ENCODE peak calls at places on chromosome 14, in four cellular contexts. One of them, this sample, is unnamed.

GRCh38 chr14:64828096-64828495 is 51.6 kb downstream of the SPTB start:
- DNase-seq in HepG2: no peak
- DNase-seq in stomach: no peak
- DNase-seq in HCT116: no peak
- DNase-seq in this sample: no peak

GRCh38 chr14:85535916-85536834 is 6.2 kb downstream of the FLRT2 start:
- DNase-seq in stomach: no peak
- DNase-seq in HepG2: peak; percentile 12
- DNase-seq in HCT116: no peak
- DNase-seq in this sample: no peak

GRCh38 chr14:96081224-96081623 is 42.1 kb downstream of the C14orf132 start:
- DNase-seq in stomach: no peak
- DNase-seq in HepG2: no peak
- DNase-seq in HCT116: no peak
- DNase-seq in this sample: peak; percentile 17

GRCh38 chr14:35576260-35576659 is 42.3 kb downstream of the INSM2 start:
- DNase-seq in stomach: no peak
- DNase-seq in HCT116: no peak
- DNase-seq in HepG2: peak; percentile 82
- DNase-seq in this sample: no peak

GRCh38 chr14:70280931-70281330 is 78.6 kb downstream of the COX16 start:
- DNase-seq in HepG2: no peak
- DNase-seq in HCT116: no peak
- DNase-seq in stomach: no peak
- DNase-seq in this sample: no peak

GRCh38 chr14:61342486-61342885 is 21.1 kb downstream of the PRKCH start:
- DNase-seq in HepG2: no peak
- DNase-seq in stomach: no peak
- DNase-seq in HCT116: no peak
- DNase-seq in this sample: no peak

GRCh38 chr14:98593361-98593761 is 678.6 kb downstream of the BCL11B start:
- DNase-seq in HCT116: no peak
- DNase-seq in stomach: no peak
- DNase-seq in HepG2: no peak
- DNase-seq in this sample: no peak

GRCh38 chr14:81401420-81402122 is 1.4 kb upstream of the STON2 start:
- DNase-seq in HepG2: no peak
- DNase-seq in HCT116: peak; percentile 47
- DNase-seq in stomach: no peak
- DNase-seq in this sample: no peak

GRCh38 chr14:59986556-59987059 is 66.7 kb downstream of the LRRC9 start:
- DNase-seq in HepG2: no peak
- DNase-seq in stomach: no peak
- DNase-seq in HCT116: no peak
- DNase-seq in this sample: no peak

GRCh38 chr14:61589691-61590521 is 105.4 kb upstream of the HIF1A start:
- DNase-seq in stomach: no peak
- DNase-seq in HCT116: no peak
- DNase-seq in HepG2: no peak
- DNase-seq in this sample: no peak

GRCh38 chr14:105436891-105437722 is 17.5 kb downstream of the MTA1 start:
- DNase-seq in stomach: no peak
- DNase-seq in HepG2: no peak
- DNase-seq in HCT116: no peak
- DNase-seq in this sample: no peak

GRCh38 chr14:45990252-45990651 is 661.3 kb downstream of the RPL10L start:
- DNase-seq in stomach: no peak
- DNase-seq in HCT116: peak; percentile 1
- DNase-seq in HepG2: no peak
- DNase-seq in this sample: no peak
- TF ChIP-seq POLR2A in stomach: no peak
- TF ChIP-seq POLR2A in HCT116: no peak
- TF ChIP-seq POLR2A in HepG2: no peak
- TF ChIP-seq POLR2A in this sample: no peak

GRCh38 chr14:32825058-32825457 is 113.6 kb upstream of the NPAS3 start:
- DNase-seq in stomach: no peak
- DNase-seq in HCT116: no peak
- DNase-seq in HepG2: no peak
- DNase-seq in this sample: no peak
- H3K27ac ChIP-seq in stomach: no peak overlapping the region
- H3K27ac ChIP-seq in HCT116: no peak overlapping the region
- H3K27ac ChIP-seq in HepG2: no peak overlapping the region
- H3K27ac ChIP-seq in this sample: no peak overlapping the region

DNA sequence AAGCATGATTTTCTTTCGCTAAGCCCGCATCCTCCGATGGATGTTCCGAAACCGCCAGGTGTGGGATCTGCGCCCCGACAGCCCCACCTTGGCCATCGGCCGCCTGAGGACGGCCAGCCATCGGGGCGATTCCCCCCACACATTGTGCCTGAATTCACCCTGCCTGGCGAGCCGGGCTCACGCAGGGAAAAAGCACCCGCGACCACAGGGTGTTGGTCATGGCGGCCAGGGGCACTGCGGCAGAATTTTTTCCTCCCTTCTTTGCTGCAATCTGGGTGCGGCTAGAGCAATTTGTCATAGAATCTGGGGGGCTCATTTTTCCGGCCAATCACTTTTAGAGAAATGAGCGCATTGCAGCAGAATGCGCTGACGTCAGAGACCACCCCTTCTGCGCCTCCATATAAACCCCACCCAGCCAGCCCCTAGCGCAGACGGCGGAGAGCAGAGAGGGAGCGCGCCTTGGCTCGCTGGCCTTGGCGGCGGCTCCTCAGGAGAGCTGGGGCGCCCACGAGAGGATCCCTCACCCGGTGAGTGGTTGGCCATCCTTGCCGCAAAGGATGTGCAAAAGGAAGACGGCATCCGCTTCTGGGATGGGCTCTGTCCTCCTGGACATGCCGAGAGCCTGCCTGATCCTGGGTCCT is at the start of gene MEG3:
- DNase-seq in HCT116: no peak
- DNase-seq in HepG2: no peak
- DNase-seq in stomach: no peak
- DNase-seq in this sample: peak; percentile 81
- TF ChIP-seq POLR2AphosphoS5 in HCT116: no peak
- TF ChIP-seq POLR2AphosphoS5 in HepG2: no peak
- TF ChIP-seq POLR2AphosphoS5 in stomach: peak; percentile 96
- TF ChIP-seq POLR2AphosphoS5 in this sample: peak; percentile 95

GRCh38 chr14:91419044-91419397 is 1.4 kb upstream of the CCDC88C start:
- DNase-seq in HepG2: no peak
- DNase-seq in stomach: peak; percentile 24
- DNase-seq in HCT116: no peak
- DNase-seq in this sample: no peak

GRCh38 chr14:91417134-91417982 is at the start of gene CCDC88C:
- DNase-seq in stomach: peak; percentile 82
- DNase-seq in HCT116: peak; percentile 22
- DNase-seq in HepG2: peak; percentile 54
- DNase-seq in this sample: no peak

GRCh38 chr14:91418387-91419043 is 895 bp upstream of the CCDC88C start:
- DNase-seq in HepG2: peak; percentile 38
- DNase-seq in HCT116: peak; percentile 42
- DNase-seq in stomach: peak; percentile 79
- DNase-seq in this sample: no peak

GRCh38 chr14:91416744-91417133 is 881 bp downstream of the CCDC88C start:
- DNase-seq in HCT116: no peak
- DNase-seq in HepG2: no peak
- DNase-seq in stomach: peak; percentile 47
- DNase-seq in this sample: no peak

GRCh38 chr14:91417983-91418386 is 365 bp upstream of the CCDC88C start:
- DNase-seq in HepG2: peak; percentile 39
- DNase-seq in stomach: peak; percentile 61
- DNase-seq in HCT116: peak; percentile 32
- DNase-seq in this sample: no peak
- TF ChIP-seq POLR2A in HepG2: peak; percentile 20
- TF ChIP-seq POLR2A in stomach: no peak
- TF ChIP-seq POLR2A in HCT116: peak; percentile 52
- TF ChIP-seq POLR2A in this sample: no peak

GRCh38 chr14:103859416-103860202 is 12.2 kb upstream of the PPP1R13B start:
- DNase-seq in stomach: no peak
- DNase-seq in HCT116: no peak
- DNase-seq in HepG2: no peak
- DNase-seq in this sample: no peak
- H3K27ac ChIP-seq in stomach: peak overlapping the region; percentile 27
- H3K27ac ChIP-seq in HCT116: no peak overlapping the region
- H3K27ac ChIP-seq in HepG2: no peak overlapping the region
- H3K27ac ChIP-seq in this sample: no peak overlapping the region

DNA sequence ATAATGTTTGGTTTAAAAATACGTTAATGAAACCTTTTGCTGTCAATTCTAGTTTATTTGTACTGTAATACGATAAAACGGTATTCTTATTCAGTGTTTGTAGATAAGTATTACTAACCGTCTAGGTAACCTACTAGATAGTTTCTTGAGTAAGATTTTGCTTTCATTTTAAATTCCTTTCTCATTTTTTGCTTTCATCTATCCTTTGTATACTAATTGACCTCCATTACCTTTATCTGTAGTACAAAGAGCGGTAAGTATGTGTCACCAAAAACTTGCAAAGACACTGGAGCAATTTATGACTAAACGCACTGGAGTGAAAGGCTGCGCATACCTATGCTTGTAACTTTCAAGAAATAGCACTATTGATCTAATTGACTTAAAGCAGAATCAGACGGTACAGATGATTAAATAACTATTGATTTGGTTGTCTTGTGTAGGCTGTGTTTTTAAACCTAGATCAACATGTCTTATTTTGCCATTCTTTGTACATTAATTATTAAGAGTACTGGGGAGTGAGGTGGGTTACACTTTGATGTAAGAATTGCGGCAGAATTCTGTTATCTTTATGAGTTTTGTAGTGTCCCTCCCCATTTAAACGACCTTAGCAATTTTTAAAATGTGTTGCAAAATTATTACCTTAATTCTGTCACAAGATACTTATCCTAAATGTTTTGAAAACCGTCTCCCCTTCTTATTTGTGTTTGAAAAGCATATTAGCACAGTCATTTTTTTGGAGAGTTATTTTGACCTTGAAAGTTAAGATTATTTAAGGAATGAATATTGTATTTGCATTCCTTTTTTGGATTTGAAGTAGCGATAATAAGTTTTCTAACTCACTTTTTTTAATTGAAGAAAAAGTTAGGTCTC is 1.9 kb downstream of the ARHGAP5 start:
- DNase-seq in HCT116: peak; percentile 69
- DNase-seq in stomach: no peak
- DNase-seq in HepG2: peak; percentile 96
- DNase-seq in this sample: no peak
- TF ChIP-seq POLR2AphosphoS5 in HCT116: no peak
- TF ChIP-seq POLR2AphosphoS5 in stomach: no peak
- TF ChIP-seq POLR2AphosphoS5 in HepG2: no peak
- TF ChIP-seq POLR2AphosphoS5 in this sample: no peak

This sample was measured in sigmoid colon.